ENCODE peak calls at places on chromosomes 16 and 17, in six cellular contexts. L, M, R, V, I and H are unnamed samples.

GRCh38 chr16:6644916-6645315 is 687.7 kb upstream of the RBFOX1 start:
- DNase-seq in V (no peak), R (no peak), I (no peak), M (no peak), L (no peak), H (no peak)

GRCh38 chr16:66273644-66274334 is 92.7 kb upstream of the CDH5 start:
- DNase-seq in I (no peak), V (no peak), M (no peak), L (peak), R (no peak), H (no peak)

GRCh38 chr17:74746922-74747321 is 1.5 kb upstream of the NHERF1 start:
- DNase-seq in I (no peak), R (no peak), V (no peak), L (no peak), M (no peak), H (no peak)

GRCh38 chr17:50963139-50963538 is 97.0 kb upstream of the TOB1 start:
- DNase-seq in L (no peak), M (no peak), I (no peak), V (no peak), R (no peak), H (no peak)

GRCh38 chr16:88549671-88550643 is 20.2 kb upstream of the ZC3H18 start:
- DNase-seq in M (no peak), V (no peak), R (no peak), I (no peak), L (no peak), H (no peak)

GRCh38 chr16:47141773-47142468 is 1.8 kb downstream of the NETO2 start:
- DNase-seq in R (peak), L (peak), V (peak), M (peak), I (peak), H (peak)

GRCh38 chr17:31678431-31678830 is 180.6 kb downstream of the COPRS start:
- DNase-seq in L (no peak), V (no peak), M (no peak), R (no peak), I (no peak), H (no peak)

GRCh38 chr17:40952675-40953074 is 14.1 kb downstream of the KRT39 start:
- DNase-seq in M (peak), I (no peak), R (no peak), L (peak), V (no peak), H (no peak)

GRCh38 chr16:24119807-24120206 is 136.3 kb upstream of the CACNG3 start:
- DNase-seq in V (no peak), L (no peak), I (no peak), M (no peak), R (no peak), H (no peak)

GRCh38 chr16:87836346-87836843 is 32.9 kb downstream of the SLC7A5 start:
- DNase-seq in R (no peak), M (no peak), V (no peak), L (no peak), I (no peak), H (no peak)

GRCh38 chr16:1180772-1181714 is 28.1 kb downstream of the CACNA1H start:
- DNase-seq in I (no peak), L (no peak), R (no peak), V (peak), M (no peak), H (no peak)

GRCh38 chr17:76536511-76537287 is 810 bp downstream of the CYGB start:
- DNase-seq in M (no peak), V (no peak), L (no peak), R (no peak), I (no peak), H (no peak)

GRCh38 chr16:56995136-56995805 is 5.9 kb downstream of the NLRC5 start:
- DNase-seq in R (no peak), I (no peak), M (no peak), L (no peak), V (peak), H (no peak)

GRCh38 chr17:78291944-78292910 is 60.8 kb downstream of the TMEM235 start:
- DNase-seq in V (no peak), R (no peak), I (no peak), M (no peak), L (no peak), H (no peak)

GRCh38 chr16:65509172-65509571 is 387.3 kb upstream of the CDH11 start:
- DNase-seq in M (no peak), R (no peak), I (no peak), L (no peak), V (no peak), H (no peak)

GRCh38 chr16:25033852-25034251 is 18.7 kb upstream of the ARHGAP17 start:
- DNase-seq in R (no peak), V (no peak), I (no peak), M (no peak), L (no peak), H (no peak)

GRCh38 chr16:82459580-82460256 is 167.1 kb upstream of the CDH13 start:
- DNase-seq in R (no peak), I (no peak), V (no peak), M (no peak), L (no peak), H (no peak)

GRCh38 chr17:55527520-55528118 is 16.4 kb upstream of the SMIM36 start:
- DNase-seq in V (peak), R (no peak), M (no peak), L (peak), I (peak), H (no peak)

GRCh38 chr16:72783716-72784320 is 264.1 kb downstream of the ZFHX3 start:
- DNase-seq in L (peak), V (no peak), R (no peak), I (no peak), M (no peak), H (no peak)

GRCh38 chr17:74433421-74434121 is 1.7 kb downstream of the GPRC5C start:
- DNase-seq in M (no peak), V (no peak), R (no peak), I (no peak), L (no peak), H (no peak)

GRCh38 chr17:37791434-37791833 is 46.6 kb upstream of the HNF1B start:
- DNase-seq in V (no peak), R (no peak), M (peak), I (peak), L (peak), H (peak)

GRCh38 chr17:64689106-64689505 is 27.0 kb upstream of the SMURF2 start:
- DNase-seq in R (no peak), V (no peak), I (no peak), M (no peak), L (no peak), H (no peak)

GRCh38 chr17:72111374-72111773 is 9.4 kb upstream of the SOX9 start:
- DNase-seq in V (no peak), I (no peak), L (no peak), M (no peak), R (no peak), H (no peak)

GRCh38 chr16:31010539-31010938 is at the start of gene STX1B:
- DNase-seq in L (no peak), M (no peak), R (no peak), I (no peak), V (no peak), H (no peak)

GRCh38 chr16:75074920-75075687 is 41.5 kb downstream of the LDHD start:
- DNase-seq in R (no peak), I (peak), M (no peak), L (no peak), V (no peak), H (peak)

GRCh38 chr17:15651001-15651582 is 31.6 kb upstream of the FBXW10B start:
- DNase-seq in M (no peak), L (peak), V (no peak), R (no peak), I (no peak), H (no peak)

GRCh38 chr16:87725596-87726235 is 40.1 kb downstream of the KLHDC4 start:
- DNase-seq in L (peak), R (no peak), M (peak), V (no peak), I (no peak), H (no peak)

GRCh38 chr17:17682293-17682736 is 1.1 kb downstream of the RAI1 start:
- DNase-seq in R (no peak), M (no peak), L (peak), I (peak), V (peak), H (no peak)

GRCh38 chr16:12798846-12799245 is 4.8 kb downstream of the CPPED1 start:
- DNase-seq in R (no peak), L (no peak), V (no peak), M (no peak), I (no peak), H (no peak)

GRCh38 chr17:10121971-10122707 is 76.3 kb downstream of the GAS7 start:
- DNase-seq in I (peak), L (no peak), V (no peak), M (no peak), R (peak), H (no peak)

GRCh38 chr16:11955713-11956123 is 9.3 kb upstream of the TNFRSF17 start:
- DNase-seq in L (peak), V (no peak), I (no peak), R (no peak), M (peak), H (no peak)

GRCh38 chr17:42845918-42846593 is 1.7 kb downstream of the AOC2 start:
- DNase-seq in V (no peak), I (no peak), M (no peak), L (no peak), R (no peak), H (no peak)

GRCh38 chr17:74392848-74393247 is 25.5 kb downstream of the GPR142 start:
- DNase-seq in V (no peak), I (no peak), M (no peak), L (no peak), R (no peak), H (no peak)

GRCh38 chr17:11031787-11032186 is 193.9 kb upstream of the PIRT start:
- DNase-seq in L (peak), M (no peak), V (no peak), I (no peak), R (no peak), H (no peak)

GRCh38 chr16:85986931-85987749 is 88.2 kb downstream of the IRF8 start:
- DNase-seq in V (no peak), I (peak), R (no peak), M (no peak), L (no peak), H (no peak)

GRCh38 chr17:10372906-10373305 is at the start of gene MYH13:
- DNase-seq in V (no peak), L (no peak), R (no peak), I (no peak), M (no peak), H (no peak)

GRCh38 chr16:10961231-10961630 is 16.9 kb downstream of the CLEC16A start:
- DNase-seq in V (no peak), R (no peak), I (no peak), M (peak), L (no peak), H (no peak)

GRCh38 chr17:31491794-31492171 is 100.3 kb downstream of the RAB11FIP4 start:
- DNase-seq in V (no peak), M (no peak), I (no peak), L (no peak), R (no peak), H (no peak)

GRCh38 chr16:73010150-73010676 is 37.7 kb downstream of the ZFHX3 start:
- DNase-seq in L (no peak), I (no peak), R (no peak), M (no peak), V (no peak), H (no peak)

DNA sequence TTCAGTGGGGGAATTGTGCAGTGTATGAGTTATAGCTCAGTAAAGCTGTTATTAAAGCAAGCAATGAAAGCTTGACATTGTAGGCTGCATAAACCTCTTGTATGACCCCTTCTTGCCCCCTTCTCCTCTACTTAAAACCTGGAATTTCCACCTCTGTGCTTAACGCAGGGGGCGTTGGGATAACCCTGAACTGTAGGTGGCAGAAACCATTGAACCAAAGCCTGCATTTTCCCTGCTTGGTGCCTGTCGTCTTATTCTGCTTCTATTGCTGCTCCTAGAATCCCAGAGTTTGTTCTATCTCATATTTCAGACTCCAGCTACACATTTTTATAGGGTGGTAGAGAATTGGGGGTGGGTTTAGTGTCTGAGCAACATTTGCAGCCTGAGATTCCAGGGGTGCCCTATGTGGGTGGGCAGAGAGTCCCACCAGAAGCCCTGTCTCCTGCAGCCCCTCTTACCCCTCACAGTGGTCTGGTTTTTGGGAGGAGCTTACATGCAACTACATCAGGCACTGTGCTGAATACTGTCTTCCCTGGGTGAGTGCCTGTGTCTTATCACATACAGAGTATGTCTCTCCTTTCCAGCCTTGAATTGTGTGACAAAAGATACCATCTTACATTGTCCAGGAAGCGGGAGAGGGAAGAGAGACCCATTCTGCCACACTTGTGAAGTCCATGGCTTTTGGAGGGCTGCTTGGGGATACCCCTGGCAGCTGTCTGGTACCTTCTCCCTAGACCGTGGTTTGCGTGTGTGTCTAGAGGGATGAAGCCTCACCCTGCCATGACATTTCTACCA is 407.7 kb upstream of the EEF2KMT start:
- DNase-seq in M (no peak), V (no peak), I (no peak), R (no peak), L (no peak), H (no peak)
- TF ChIP-seq CTCF in M (no peak), V (no peak), I (no peak), R (no peak), L (no peak), H (no peak)

GRCh38 chr16:51153275-51153991 is 2.4 kb upstream of the SALL1 start:
- DNase-seq in R (no peak), V (peak), M (no peak), L (no peak), I (no peak), H (no peak)
- H3K4me3 ChIP-seq in R (no peak), V (peak), M (peak), L (no peak), I (no peak), H (no peak)

GRCh38 chr17:28578246-28579195 is 1.8 kb upstream of the ALDOC start:
- DNase-seq in V (no peak), R (no peak), M (no peak), I (no peak), L (no peak), H (no peak)

GRCh38 chr17:28574536-28574935 is 2.2 kb downstream of the ALDOC start:
- DNase-seq in I (no peak), L (peak), V (no peak), M (no peak), R (no peak), H (no peak)

GRCh38 chr17:28575126-28575795 is 1.4 kb downstream of the ALDOC start:
- DNase-seq in R (no peak), V (no peak), I (no peak), M (no peak), L (no peak), H (no peak)

GRCh38 chr17:28577466-28577824 is 750 bp upstream of the ALDOC start:
- DNase-seq in M (no peak), V (no peak), I (no peak), L (no peak), R (no peak), H (no peak)

GRCh38 chr17:28576758-28577465 is at the start of gene ALDOC:
- DNase-seq in M (peak), L (peak), I (peak), R (peak), V (peak), H (peak)
- TF ChIP-seq CTCF in M (no peak), L (no peak), I (no peak), R (peak), V (no peak), H (no peak)

GRCh38 chr17:81403671-81404534 is 8.6 kb downstream of the BAHCC1 start:
- DNase-seq in L (no peak), V (peak), R (no peak), M (no peak), I (no peak), H (no peak)
- H3K4me3 ChIP-seq in L (no peak), V (peak), R (no peak), M (no peak), I (no peak), H (no peak)

DNA sequence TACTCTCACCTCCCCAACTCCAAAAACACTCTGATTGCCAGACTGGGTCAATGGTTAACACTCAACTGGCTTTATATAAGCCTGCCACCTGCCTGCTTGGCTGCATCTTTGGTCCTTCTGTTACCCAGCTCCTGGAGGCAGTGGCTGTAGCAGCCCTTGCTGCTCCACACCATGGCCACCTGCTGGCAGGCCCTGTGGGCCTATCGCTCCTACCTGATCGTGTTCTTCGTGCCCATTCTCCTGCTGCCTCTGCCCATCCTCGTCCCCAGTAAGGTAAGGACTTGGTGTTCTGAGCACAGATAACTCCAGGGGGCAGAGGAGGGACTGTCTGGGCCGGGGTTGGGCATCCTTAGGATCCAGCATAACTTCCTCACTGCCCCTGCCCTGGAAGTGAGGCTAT is at the start of gene SLC13A2:
- DNase-seq in V (no peak), R (no peak), I (no peak), L (no peak), M (no peak), H (no peak)
- TF ChIP-seq CTCF in V (no peak), R (no peak), I (no peak), L (no peak), M (no peak), H (no peak)

DNA sequence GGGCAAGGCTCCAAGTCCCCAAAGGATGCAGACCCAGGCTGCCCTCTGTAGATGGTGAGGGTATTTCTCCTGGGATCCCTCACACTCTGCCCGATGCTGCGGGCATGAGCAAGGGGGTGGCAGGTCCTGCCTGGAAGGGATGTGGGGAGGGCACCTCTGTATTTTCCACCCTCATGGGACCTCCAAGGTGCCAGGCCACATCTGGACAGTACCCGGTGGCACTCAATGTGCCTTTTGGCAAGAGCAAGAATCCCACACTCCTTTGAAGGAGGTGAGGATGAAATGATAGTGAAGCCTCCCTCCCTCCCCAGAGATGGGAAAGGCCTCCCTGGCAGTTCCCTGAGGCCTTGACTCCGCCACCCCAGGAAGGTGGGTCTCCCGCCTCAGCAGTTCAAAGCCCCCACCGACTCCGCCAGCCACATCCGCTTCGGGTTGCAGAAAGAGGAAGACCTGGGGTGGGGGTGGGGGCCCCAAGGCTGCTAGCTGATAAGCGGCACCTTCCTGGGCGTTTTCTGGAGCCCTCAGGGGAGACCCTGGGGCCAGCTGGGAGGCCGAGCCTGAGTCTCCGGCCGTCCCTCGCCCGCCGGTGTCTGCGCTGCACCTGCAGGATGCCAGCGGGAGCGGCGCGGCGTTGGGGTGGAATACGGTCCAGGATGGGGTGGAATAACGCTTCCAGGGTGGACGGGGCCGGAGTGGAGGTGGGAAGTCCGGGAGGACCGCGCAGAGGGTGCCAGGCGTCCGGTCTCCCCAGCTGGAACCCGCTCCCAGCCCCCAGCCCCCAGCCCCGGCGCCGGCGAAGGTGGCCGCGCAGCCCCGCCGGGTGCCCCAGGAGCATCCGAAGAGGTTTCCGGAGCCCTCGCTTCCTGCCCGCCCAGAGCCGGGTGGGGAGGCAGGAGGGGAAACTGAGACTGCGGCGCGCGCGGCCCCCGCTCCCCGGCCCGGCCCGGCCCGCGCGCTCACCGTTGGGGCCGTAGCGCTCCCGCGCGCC is 729 bp downstream of the ATP2A3 start:
- DNase-seq in L (no peak), R (no peak), I (peak), V (no peak), M (no peak), H (no peak)
- H3K4me3 ChIP-seq in L (peak), R (no peak), I (peak), V (peak), M (no peak), H (peak)

GRCh38 chr17:67217446-67217845 is 27.6 kb downstream of the HELZ start:
- DNase-seq in R (no peak), V (no peak), I (no peak), L (no peak), M (no peak), H (no peak)

GRCh38 chr17:67216544-67217320 is 28.3 kb downstream of the HELZ start:
- DNase-seq in M (no peak), V (no peak), I (no peak), R (no peak), L (no peak), H (no peak)

GRCh38 chr17:67223924-67224323 is 21.1 kb downstream of the HELZ start:
- DNase-seq in R (no peak), L (peak), I (peak), V (no peak), M (no peak), H (no peak)

GRCh38 chr17:67218385-67218950 is 26.5 kb downstream of the HELZ start:
- DNase-seq in R (no peak), L (no peak), V (no peak), M (no peak), I (no peak), H (no peak)

GRCh38 chr17:67221062-67221998 is 23.7 kb downstream of the HELZ start:
- DNase-seq in L (peak), V (no peak), I (peak), R (no peak), M (no peak), H (no peak)
- TF ChIP-seq CTCF in L (peak), V (peak), I (peak), R (peak), M (peak), H (peak)

GRCh38 chr16:2744711-2745110 is 7.7 kb upstream of the SRRM2 start:
- DNase-seq in M (no peak), I (no peak), V (no peak), L (no peak), R (no peak), H (no peak)
- H3K4me3 ChIP-seq in M (no peak), I (no peak), V (no peak), L (no peak), R (no peak), H (no peak)